ENCODE peak calls at places on chromosomes 11 and 22, in ten cellular contexts. One of them, this sample, is unnamed.

GRCh38 chr11:1179641-1180040 is 21.9 kb downstream of the MUC5AC start:
- DNase-seq in endothelial cell: no peak
- DNase-seq in GM06990: no peak
- DNase-seq in T-helper 2 cell: no peak
- DNase-seq in T follicular helper cell: no peak
- DNase-seq in fibroblast of pulmonary artery: no peak
- DNase-seq in RCC 7860: no peak
- DNase-seq in CMK: no peak
- DNase-seq in substantia nigra: no peak
- DNase-seq in NCI-H460: no peak
- DNase-seq in this sample: no peak

GRCh38 chr22:38029901-38030300 is 27.3 kb upstream of the PICK1 start:
- DNase-seq in endothelial cell: no peak
- DNase-seq in GM06990: no peak
- DNase-seq in T-helper 2 cell: no peak
- DNase-seq in T follicular helper cell: no peak
- DNase-seq in fibroblast of pulmonary artery: no peak
- DNase-seq in RCC 7860: no peak
- DNase-seq in CMK: no peak
- DNase-seq in substantia nigra: no peak
- DNase-seq in NCI-H460: no peak
- DNase-seq in this sample: no peak

GRCh38 chr22:27260087-27260730 is 541.3 kb downstream of the MN1 start:
- DNase-seq in endothelial cell: no peak
- DNase-seq in GM06990: no peak
- DNase-seq in T-helper 2 cell: no peak
- DNase-seq in T follicular helper cell: no peak
- DNase-seq in fibroblast of pulmonary artery: no peak
- DNase-seq in RCC 7860: no peak
- DNase-seq in CMK: no peak
- DNase-seq in substantia nigra: no peak
- DNase-seq in NCI-H460: no peak
- DNase-seq in this sample: no peak

GRCh38 chr11:40797981-40798380 is 661.5 kb downstream of the LRRC4C start:
- DNase-seq in endothelial cell: no peak
- DNase-seq in GM06990: no peak
- DNase-seq in T-helper 2 cell: no peak
- DNase-seq in T follicular helper cell: no peak
- DNase-seq in fibroblast of pulmonary artery: no peak
- DNase-seq in RCC 7860: peak
- DNase-seq in CMK: no peak
- DNase-seq in substantia nigra: no peak
- DNase-seq in NCI-H460: no peak
- DNase-seq in this sample: no peak

GRCh38 chr22:19179472-19180048 is 1.0 kb upstream of the SLC25A1 start:
- DNase-seq in endothelial cell: peak
- DNase-seq in GM06990: peak
- DNase-seq in T-helper 2 cell: no peak
- DNase-seq in T follicular helper cell: no peak
- DNase-seq in fibroblast of pulmonary artery: peak
- DNase-seq in RCC 7860: peak
- DNase-seq in CMK: no peak
- DNase-seq in substantia nigra: peak
- DNase-seq in NCI-H460: peak
- DNase-seq in this sample: peak

GRCh38 chr11:47373876-47374820 is 4.2 kb downstream of the SPI1 start:
- DNase-seq in endothelial cell: peak
- DNase-seq in GM06990: peak
- DNase-seq in T-helper 2 cell: peak
- DNase-seq in T follicular helper cell: peak
- DNase-seq in fibroblast of pulmonary artery: peak
- DNase-seq in RCC 7860: peak
- DNase-seq in CMK: no peak
- DNase-seq in substantia nigra: peak
- DNase-seq in NCI-H460: peak
- DNase-seq in this sample: peak

GRCh38 chr11:119578466-119579220 is 150.4 kb downstream of the NECTIN1 start:
- DNase-seq in endothelial cell: no peak
- DNase-seq in GM06990: no peak
- DNase-seq in T-helper 2 cell: no peak
- DNase-seq in T follicular helper cell: no peak
- DNase-seq in fibroblast of pulmonary artery: no peak
- DNase-seq in RCC 7860: peak
- DNase-seq in CMK: peak
- DNase-seq in substantia nigra: no peak
- DNase-seq in NCI-H460: no peak
- DNase-seq in this sample: no peak

GRCh38 chr11:112961751-112962747 is 829 bp downstream of the NCAM1 start:
- DNase-seq in endothelial cell: peak
- DNase-seq in GM06990: peak
- DNase-seq in T-helper 2 cell: no peak
- DNase-seq in T follicular helper cell: no peak
- DNase-seq in fibroblast of pulmonary artery: no peak
- DNase-seq in RCC 7860: no peak
- DNase-seq in CMK: no peak
- DNase-seq in substantia nigra: peak
- DNase-seq in NCI-H460: no peak
- DNase-seq in this sample: peak

GRCh38 chr22:35172452-35172851 is 84.8 kb upstream of the HMGXB4 start:
- DNase-seq in endothelial cell: no peak
- DNase-seq in GM06990: no peak
- DNase-seq in T-helper 2 cell: no peak
- DNase-seq in T follicular helper cell: no peak
- DNase-seq in fibroblast of pulmonary artery: no peak
- DNase-seq in RCC 7860: no peak
- DNase-seq in CMK: no peak
- DNase-seq in substantia nigra: no peak
- DNase-seq in NCI-H460: no peak
- DNase-seq in this sample: no peak

GRCh38 chr11:33135216-33135615 is 26.1 kb downstream of the CSTF3 start:
- DNase-seq in endothelial cell: no peak
- DNase-seq in GM06990: no peak
- DNase-seq in T-helper 2 cell: no peak
- DNase-seq in T follicular helper cell: no peak
- DNase-seq in fibroblast of pulmonary artery: peak
- DNase-seq in RCC 7860: no peak
- DNase-seq in CMK: no peak
- DNase-seq in substantia nigra: no peak
- DNase-seq in NCI-H460: no peak
- DNase-seq in this sample: peak

GRCh38 chr22:38864361-38865191 is 7.4 kb downstream of the CBX6 start:
- DNase-seq in endothelial cell: no peak
- DNase-seq in GM06990: no peak
- DNase-seq in T-helper 2 cell: no peak
- DNase-seq in T follicular helper cell: no peak
- DNase-seq in fibroblast of pulmonary artery: peak
- DNase-seq in RCC 7860: no peak
- DNase-seq in CMK: no peak
- DNase-seq in substantia nigra: no peak
- DNase-seq in NCI-H460: no peak
- DNase-seq in this sample: no peak

GRCh38 chr22:40665312-40665711 is 14.0 kb upstream of the MCHR1 start:
- DNase-seq in endothelial cell: no peak
- DNase-seq in GM06990: no peak
- DNase-seq in T-helper 2 cell: no peak
- DNase-seq in T follicular helper cell: no peak
- DNase-seq in fibroblast of pulmonary artery: peak
- DNase-seq in RCC 7860: no peak
- DNase-seq in CMK: no peak
- DNase-seq in substantia nigra: peak
- DNase-seq in NCI-H460: no peak
- DNase-seq in this sample: no peak

GRCh38 chr11:12086271-12087074 is 23.9 kb upstream of the MICAL2 start:
- DNase-seq in endothelial cell: no peak
- DNase-seq in GM06990: no peak
- DNase-seq in T-helper 2 cell: no peak
- DNase-seq in T follicular helper cell: no peak
- DNase-seq in fibroblast of pulmonary artery: peak
- DNase-seq in RCC 7860: peak
- DNase-seq in CMK: no peak
- DNase-seq in substantia nigra: no peak
- DNase-seq in NCI-H460: no peak
- DNase-seq in this sample: peak

GRCh38 chr22:50292643-50293440 is 14.6 kb downstream of the PLXNB2 start:
- DNase-seq in endothelial cell: no peak
- DNase-seq in GM06990: peak
- DNase-seq in T-helper 2 cell: no peak
- DNase-seq in T follicular helper cell: no peak
- DNase-seq in fibroblast of pulmonary artery: no peak
- DNase-seq in RCC 7860: peak
- DNase-seq in CMK: no peak
- DNase-seq in substantia nigra: no peak
- DNase-seq in NCI-H460: no peak
- DNase-seq in this sample: no peak

GRCh38 chr11:123218451-123218850 is 23.4 kb upstream of the CLMP start:
- DNase-seq in endothelial cell: no peak
- DNase-seq in GM06990: no peak
- DNase-seq in T-helper 2 cell: no peak
- DNase-seq in T follicular helper cell: no peak
- DNase-seq in fibroblast of pulmonary artery: peak
- DNase-seq in RCC 7860: peak
- DNase-seq in CMK: no peak
- DNase-seq in substantia nigra: no peak
- DNase-seq in NCI-H460: peak
- DNase-seq in this sample: peak

GRCh38 chr11:76805206-76805913 is 22.2 kb downstream of the TSKU start:
- DNase-seq in endothelial cell: no peak
- DNase-seq in GM06990: no peak
- DNase-seq in T-helper 2 cell: no peak
- DNase-seq in T follicular helper cell: no peak
- DNase-seq in fibroblast of pulmonary artery: peak
- DNase-seq in RCC 7860: no peak
- DNase-seq in CMK: no peak
- DNase-seq in substantia nigra: no peak
- DNase-seq in NCI-H460: no peak
- DNase-seq in this sample: peak

GRCh38 chr11:22832315-22833041 is 2.9 kb upstream of the SVIP start:
- DNase-seq in endothelial cell: no peak
- DNase-seq in GM06990: no peak
- DNase-seq in T-helper 2 cell: no peak
- DNase-seq in T follicular helper cell: no peak
- DNase-seq in fibroblast of pulmonary artery: no peak
- DNase-seq in RCC 7860: no peak
- DNase-seq in CMK: no peak
- DNase-seq in substantia nigra: peak
- DNase-seq in NCI-H460: peak
- DNase-seq in this sample: no peak

GRCh38 chr11:131973017-131973416 is 602.6 kb downstream of the NTM start:
- DNase-seq in endothelial cell: no peak
- DNase-seq in GM06990: no peak
- DNase-seq in T-helper 2 cell: no peak
- DNase-seq in T follicular helper cell: no peak
- DNase-seq in fibroblast of pulmonary artery: no peak
- DNase-seq in RCC 7860: no peak
- DNase-seq in CMK: no peak
- DNase-seq in substantia nigra: no peak
- DNase-seq in NCI-H460: no peak
- DNase-seq in this sample: no peak

GRCh38 chr11:41431784-41432183 is 27.7 kb downstream of the LRRC4C start:
- DNase-seq in endothelial cell: peak
- DNase-seq in GM06990: no peak
- DNase-seq in T-helper 2 cell: no peak
- DNase-seq in T follicular helper cell: no peak
- DNase-seq in fibroblast of pulmonary artery: no peak
- DNase-seq in RCC 7860: peak
- DNase-seq in CMK: no peak
- DNase-seq in substantia nigra: no peak
- DNase-seq in NCI-H460: no peak
- DNase-seq in this sample: peak

GRCh38 chr11:11279956-11280689 is 72.9 kb downstream of the CSNK2A3 start:
- DNase-seq in endothelial cell: peak
- DNase-seq in GM06990: no peak
- DNase-seq in T-helper 2 cell: no peak
- DNase-seq in T follicular helper cell: no peak
- DNase-seq in fibroblast of pulmonary artery: peak
- DNase-seq in RCC 7860: no peak
- DNase-seq in CMK: no peak
- DNase-seq in substantia nigra: no peak
- DNase-seq in NCI-H460: no peak
- DNase-seq in this sample: no peak

GRCh38 chr11:19814421-19814820 is 101.8 kb downstream of the NAV2 start:
- DNase-seq in endothelial cell: no peak
- DNase-seq in GM06990: no peak
- DNase-seq in T-helper 2 cell: no peak
- DNase-seq in T follicular helper cell: no peak
- DNase-seq in fibroblast of pulmonary artery: no peak
- DNase-seq in RCC 7860: no peak
- DNase-seq in CMK: no peak
- DNase-seq in substantia nigra: no peak
- DNase-seq in NCI-H460: no peak
- DNase-seq in this sample: no peak

GRCh38 chr11:82790723-82791487 is 57.2 kb upstream of the FAM181B start:
- DNase-seq in endothelial cell: no peak
- DNase-seq in GM06990: no peak
- DNase-seq in T-helper 2 cell: no peak
- DNase-seq in T follicular helper cell: no peak
- DNase-seq in fibroblast of pulmonary artery: peak
- DNase-seq in RCC 7860: no peak
- DNase-seq in CMK: peak
- DNase-seq in substantia nigra: no peak
- DNase-seq in NCI-H460: no peak
- DNase-seq in this sample: peak

GRCh38 chr11:116421529-116422185 is 351.1 kb downstream of the BUD13 start:
- DNase-seq in endothelial cell: no peak
- DNase-seq in GM06990: no peak
- DNase-seq in T-helper 2 cell: no peak
- DNase-seq in T follicular helper cell: no peak
- DNase-seq in fibroblast of pulmonary artery: no peak
- DNase-seq in RCC 7860: no peak
- DNase-seq in CMK: no peak
- DNase-seq in substantia nigra: no peak
- DNase-seq in NCI-H460: no peak
- DNase-seq in this sample: no peak

GRCh38 chr11:61369372-61370348 is 7.5 kb downstream of the TMEM138 start:
- DNase-seq in endothelial cell: no peak
- DNase-seq in GM06990: no peak
- DNase-seq in T-helper 2 cell: no peak
- DNase-seq in T follicular helper cell: no peak
- DNase-seq in fibroblast of pulmonary artery: peak
- DNase-seq in RCC 7860: peak
- DNase-seq in CMK: no peak
- DNase-seq in substantia nigra: no peak
- DNase-seq in NCI-H460: no peak
- DNase-seq in this sample: no peak

GRCh38 chr11:2204361-2205213 is 33.0 kb upstream of the TH start:
- DNase-seq in endothelial cell: no peak
- DNase-seq in GM06990: no peak
- DNase-seq in T-helper 2 cell: no peak
- DNase-seq in T follicular helper cell: no peak
- DNase-seq in fibroblast of pulmonary artery: no peak
- DNase-seq in RCC 7860: no peak
- DNase-seq in CMK: no peak
- DNase-seq in substantia nigra: no peak
- DNase-seq in NCI-H460: no peak
- DNase-seq in this sample: no peak

GRCh38 chr11:1832989-1833365 is 1.8 kb upstream of the SYT8 start:
- DNase-seq in endothelial cell: no peak
- DNase-seq in GM06990: no peak
- DNase-seq in T-helper 2 cell: no peak
- DNase-seq in T follicular helper cell: no peak
- DNase-seq in fibroblast of pulmonary artery: no peak
- DNase-seq in RCC 7860: no peak
- DNase-seq in CMK: no peak
- DNase-seq in substantia nigra: no peak
- DNase-seq in NCI-H460: no peak
- DNase-seq in this sample: no peak

GRCh38 chr11:106565326-106565725 is 452.9 kb downstream of the GUCY1A2 start:
- DNase-seq in endothelial cell: no peak
- DNase-seq in GM06990: no peak
- DNase-seq in T-helper 2 cell: no peak
- DNase-seq in T follicular helper cell: no peak
- DNase-seq in fibroblast of pulmonary artery: no peak
- DNase-seq in RCC 7860: no peak
- DNase-seq in CMK: no peak
- DNase-seq in substantia nigra: no peak
- DNase-seq in NCI-H460: no peak
- DNase-seq in this sample: no peak

This sample was measured in cardiac muscle cell.